ENCODE peak calls at places on chromosomes 1 and 21, in six cellular contexts. One of them, this sample, is unnamed.

GRCh38 chr1:241774017-241774416 is 74.0 kb upstream of the EXO1 start:
- DNase-seq in NCI-H1105: no peak
- DNase-seq in HepG2: no peak
- DNase-seq in stimulated activated CD8-positive, alpha-beta memory T cell treated with anti-CD3 and anti-CD28 coated beads, Interleukin-15, amount 100 ng/mL, for 1 hour: no peak
- DNase-seq in Caki2: no peak
- DNase-seq in ELF-1: no peak
- DNase-seq in this sample: no peak

GRCh38 chr1:11882814-11883538 is 24.2 kb upstream of the NPPB start:
- DNase-seq in NCI-H1105: no peak
- DNase-seq in HepG2: peak
- DNase-seq in stimulated activated CD8-positive, alpha-beta memory T cell treated with anti-CD3 and anti-CD28 coated beads, Interleukin-15, amount 100 ng/mL, for 1 hour: no peak
- DNase-seq in Caki2: no peak
- DNase-seq in ELF-1: peak
- DNase-seq in this sample: no peak

GRCh38 chr1:230352537-230352936 is 73.6 kb downstream of the PGBD5 start:
- DNase-seq in NCI-H1105: no peak
- DNase-seq in HepG2: no peak
- DNase-seq in stimulated activated CD8-positive, alpha-beta memory T cell treated with anti-CD3 and anti-CD28 coated beads, Interleukin-15, amount 100 ng/mL, for 1 hour: no peak
- DNase-seq in Caki2: no peak
- DNase-seq in ELF-1: no peak
- DNase-seq in this sample: no peak

GRCh38 chr1:2101531-2101930 is 51.3 kb downstream of the PRKCZ start:
- DNase-seq in NCI-H1105: no peak
- DNase-seq in HepG2: no peak
- DNase-seq in stimulated activated CD8-positive, alpha-beta memory T cell treated with anti-CD3 and anti-CD28 coated beads, Interleukin-15, amount 100 ng/mL, for 1 hour: no peak
- DNase-seq in Caki2: no peak
- DNase-seq in ELF-1: no peak
- DNase-seq in this sample: no peak

GRCh38 chr1:67626495-67627235 is 58.3 kb upstream of the GADD45A start:
- DNase-seq in NCI-H1105: no peak
- DNase-seq in HepG2: no peak
- DNase-seq in stimulated activated CD8-positive, alpha-beta memory T cell treated with anti-CD3 and anti-CD28 coated beads, Interleukin-15, amount 100 ng/mL, for 1 hour: no peak
- DNase-seq in Caki2: peak
- DNase-seq in ELF-1: no peak
- DNase-seq in this sample: no peak

GRCh38 chr1:246631426-246631825 is 65.2 kb downstream of the CNST start:
- DNase-seq in NCI-H1105: no peak
- DNase-seq in HepG2: no peak
- DNase-seq in stimulated activated CD8-positive, alpha-beta memory T cell treated with anti-CD3 and anti-CD28 coated beads, Interleukin-15, amount 100 ng/mL, for 1 hour: no peak
- DNase-seq in Caki2: no peak
- DNase-seq in ELF-1: no peak
- DNase-seq in this sample: no peak

GRCh38 chr1:229070168-229070567 is 200.7 kb upstream of the RAB4A start:
- DNase-seq in NCI-H1105: peak
- DNase-seq in HepG2: no peak
- DNase-seq in stimulated activated CD8-positive, alpha-beta memory T cell treated with anti-CD3 and anti-CD28 coated beads, Interleukin-15, amount 100 ng/mL, for 1 hour: no peak
- DNase-seq in Caki2: no peak
- DNase-seq in ELF-1: no peak
- DNase-seq in this sample: no peak

GRCh38 chr1:165456114-165456513 is 11.2 kb upstream of the RXRG start:
- DNase-seq in NCI-H1105: no peak
- DNase-seq in HepG2: no peak
- DNase-seq in stimulated activated CD8-positive, alpha-beta memory T cell treated with anti-CD3 and anti-CD28 coated beads, Interleukin-15, amount 100 ng/mL, for 1 hour: no peak
- DNase-seq in Caki2: no peak
- DNase-seq in ELF-1: no peak
- DNase-seq in this sample: no peak

GRCh38 chr1:150548632-150549495 is at the start of gene ADAMTSL4:
- DNase-seq in NCI-H1105: peak
- DNase-seq in HepG2: no peak
- DNase-seq in stimulated activated CD8-positive, alpha-beta memory T cell treated with anti-CD3 and anti-CD28 coated beads, Interleukin-15, amount 100 ng/mL, for 1 hour: no peak
- DNase-seq in Caki2: peak
- DNase-seq in ELF-1: peak
- DNase-seq in this sample: peak

GRCh38 chr1:29896300-29896699 is 660.0 kb downstream of the PTPRU start:
- DNase-seq in NCI-H1105: no peak
- DNase-seq in HepG2: no peak
- DNase-seq in stimulated activated CD8-positive, alpha-beta memory T cell treated with anti-CD3 and anti-CD28 coated beads, Interleukin-15, amount 100 ng/mL, for 1 hour: no peak
- DNase-seq in Caki2: no peak
- DNase-seq in ELF-1: no peak
- DNase-seq in this sample: no peak

GRCh38 chr1:18632711-18633427 is 2.2 kb downstream of the PAX7 start:
- DNase-seq in NCI-H1105: peak
- DNase-seq in HepG2: no peak
- DNase-seq in stimulated activated CD8-positive, alpha-beta memory T cell treated with anti-CD3 and anti-CD28 coated beads, Interleukin-15, amount 100 ng/mL, for 1 hour: no peak
- DNase-seq in Caki2: no peak
- DNase-seq in ELF-1: peak
- DNase-seq in this sample: no peak

GRCh38 chr1:119968068-119968492 is 71.8 kb upstream of the ADAM30 start:
- DNase-seq in NCI-H1105: peak
- DNase-seq in HepG2: peak
- DNase-seq in stimulated activated CD8-positive, alpha-beta memory T cell treated with anti-CD3 and anti-CD28 coated beads, Interleukin-15, amount 100 ng/mL, for 1 hour: peak
- DNase-seq in Caki2: peak
- DNase-seq in ELF-1: peak
- DNase-seq in this sample: peak

GRCh38 chr1:46489638-46490602 is at the start of gene DMBX1:
- DNase-seq in NCI-H1105: peak
- DNase-seq in HepG2: no peak
- DNase-seq in stimulated activated CD8-positive, alpha-beta memory T cell treated with anti-CD3 and anti-CD28 coated beads, Interleukin-15, amount 100 ng/mL, for 1 hour: no peak
- DNase-seq in Caki2: peak
- DNase-seq in ELF-1: peak
- DNase-seq in this sample: no peak

GRCh38 chr21:14482165-14482564 is 64.0 kb downstream of the SAMSN1 start:
- DNase-seq in NCI-H1105: no peak
- DNase-seq in HepG2: no peak
- DNase-seq in stimulated activated CD8-positive, alpha-beta memory T cell treated with anti-CD3 and anti-CD28 coated beads, Interleukin-15, amount 100 ng/mL, for 1 hour: no peak
- DNase-seq in Caki2: no peak
- DNase-seq in ELF-1: no peak
- DNase-seq in this sample: no peak

GRCh38 chr1:33181038-33181861 is 593 bp downstream of the TRIM62 start:
- DNase-seq in NCI-H1105: peak
- DNase-seq in HepG2: no peak
- DNase-seq in stimulated activated CD8-positive, alpha-beta memory T cell treated with anti-CD3 and anti-CD28 coated beads, Interleukin-15, amount 100 ng/mL, for 1 hour: peak
- DNase-seq in Caki2: no peak
- DNase-seq in ELF-1: peak
- DNase-seq in this sample: peak

GRCh38 chr1:32055426-32055825 is 17.3 kb upstream of the TMEM39B start:
- DNase-seq in NCI-H1105: no peak
- DNase-seq in HepG2: no peak
- DNase-seq in stimulated activated CD8-positive, alpha-beta memory T cell treated with anti-CD3 and anti-CD28 coated beads, Interleukin-15, amount 100 ng/mL, for 1 hour: no peak
- DNase-seq in Caki2: no peak
- DNase-seq in ELF-1: no peak
- DNase-seq in this sample: no peak

GRCh38 chr1:59077739-59078503 is 219.0 kb upstream of the FGGY start:
- DNase-seq in NCI-H1105: peak
- DNase-seq in HepG2: no peak
- DNase-seq in stimulated activated CD8-positive, alpha-beta memory T cell treated with anti-CD3 and anti-CD28 coated beads, Interleukin-15, amount 100 ng/mL, for 1 hour: no peak
- DNase-seq in Caki2: no peak
- DNase-seq in ELF-1: peak
- DNase-seq in this sample: peak

GRCh38 chr1:220368352-220369265 is 96.4 kb upstream of the RAB3GAP2 start:
- DNase-seq in NCI-H1105: no peak
- DNase-seq in HepG2: no peak
- DNase-seq in stimulated activated CD8-positive, alpha-beta memory T cell treated with anti-CD3 and anti-CD28 coated beads, Interleukin-15, amount 100 ng/mL, for 1 hour: no peak
- DNase-seq in Caki2: no peak
- DNase-seq in ELF-1: peak
- DNase-seq in this sample: no peak

GRCh38 chr1:93222987-93223675 is 42.6 kb downstream of the CCDC18 start:
- DNase-seq in NCI-H1105: no peak
- DNase-seq in HepG2: no peak
- DNase-seq in stimulated activated CD8-positive, alpha-beta memory T cell treated with anti-CD3 and anti-CD28 coated beads, Interleukin-15, amount 100 ng/mL, for 1 hour: no peak
- DNase-seq in Caki2: no peak
- DNase-seq in ELF-1: no peak
- DNase-seq in this sample: no peak

GRCh38 chr1:203304391-203304918 is 864 bp upstream of the BTG2 start:
- DNase-seq in NCI-H1105: no peak
- DNase-seq in HepG2: no peak
- DNase-seq in stimulated activated CD8-positive, alpha-beta memory T cell treated with anti-CD3 and anti-CD28 coated beads, Interleukin-15, amount 100 ng/mL, for 1 hour: no peak
- DNase-seq in Caki2: no peak
- DNase-seq in ELF-1: no peak
- DNase-seq in this sample: no peak

GRCh38 chr21:36211660-36212512 is 55.3 kb downstream of the DOP1B start:
- DNase-seq in NCI-H1105: no peak
- DNase-seq in HepG2: no peak
- DNase-seq in stimulated activated CD8-positive, alpha-beta memory T cell treated with anti-CD3 and anti-CD28 coated beads, Interleukin-15, amount 100 ng/mL, for 1 hour: no peak
- DNase-seq in Caki2: peak
- DNase-seq in ELF-1: no peak
- DNase-seq in this sample: no peak

GRCh38 chr1:4161271-4162006 is 261.4 kb upstream of the C1orf174 start:
- DNase-seq in NCI-H1105: peak
- DNase-seq in HepG2: no peak
- DNase-seq in stimulated activated CD8-positive, alpha-beta memory T cell treated with anti-CD3 and anti-CD28 coated beads, Interleukin-15, amount 100 ng/mL, for 1 hour: no peak
- DNase-seq in Caki2: no peak
- DNase-seq in ELF-1: no peak
- DNase-seq in this sample: no peak

GRCh38 chr1:6922096-6922931 is 137.1 kb downstream of the CAMTA1 start:
- DNase-seq in NCI-H1105: no peak
- DNase-seq in HepG2: no peak
- DNase-seq in stimulated activated CD8-positive, alpha-beta memory T cell treated with anti-CD3 and anti-CD28 coated beads, Interleukin-15, amount 100 ng/mL, for 1 hour: no peak
- DNase-seq in Caki2: no peak
- DNase-seq in ELF-1: peak
- DNase-seq in this sample: no peak

GRCh38 chr1:5312870-5313269 is 658.5 kb downstream of the AJAP1 start:
- DNase-seq in NCI-H1105: no peak
- DNase-seq in HepG2: no peak
- DNase-seq in stimulated activated CD8-positive, alpha-beta memory T cell treated with anti-CD3 and anti-CD28 coated beads, Interleukin-15, amount 100 ng/mL, for 1 hour: no peak
- DNase-seq in Caki2: no peak
- DNase-seq in ELF-1: no peak
- DNase-seq in this sample: no peak

GRCh38 chr1:65691152-65691900 is 101.4 kb upstream of the PDE4B start:
- DNase-seq in NCI-H1105: no peak
- DNase-seq in HepG2: no peak
- DNase-seq in stimulated activated CD8-positive, alpha-beta memory T cell treated with anti-CD3 and anti-CD28 coated beads, Interleukin-15, amount 100 ng/mL, for 1 hour: no peak
- DNase-seq in Caki2: no peak
- DNase-seq in ELF-1: no peak
- DNase-seq in this sample: no peak

GRCh38 chr1:192901500-192901899 is 92.7 kb downstream of the RGS2 start:
- DNase-seq in NCI-H1105: no peak
- DNase-seq in HepG2: no peak
- DNase-seq in stimulated activated CD8-positive, alpha-beta memory T cell treated with anti-CD3 and anti-CD28 coated beads, Interleukin-15, amount 100 ng/mL, for 1 hour: no peak
- DNase-seq in Caki2: no peak
- DNase-seq in ELF-1: no peak
- DNase-seq in this sample: no peak

GRCh38 chr1:33876970-33877680 is 13.2 kb downstream of the HMGB4 start:
- DNase-seq in NCI-H1105: no peak
- DNase-seq in HepG2: no peak
- DNase-seq in stimulated activated CD8-positive, alpha-beta memory T cell treated with anti-CD3 and anti-CD28 coated beads, Interleukin-15, amount 100 ng/mL, for 1 hour: no peak
- DNase-seq in Caki2: no peak
- DNase-seq in ELF-1: no peak
- DNase-seq in this sample: no peak

GRCh38 chr21:43608225-43608624 is 51.1 kb downstream of the HSF2BP start:
- DNase-seq in NCI-H1105: no peak
- DNase-seq in HepG2: no peak
- DNase-seq in stimulated activated CD8-positive, alpha-beta memory T cell treated with anti-CD3 and anti-CD28 coated beads, Interleukin-15, amount 100 ng/mL, for 1 hour: no peak
- DNase-seq in Caki2: no peak
- DNase-seq in ELF-1: no peak
- DNase-seq in this sample: no peak

GRCh38 chr1:7553042-7553690 is 217.9 kb upstream of the VAMP3 start:
- DNase-seq in NCI-H1105: no peak
- DNase-seq in HepG2: no peak
- DNase-seq in stimulated activated CD8-positive, alpha-beta memory T cell treated with anti-CD3 and anti-CD28 coated beads, Interleukin-15, amount 100 ng/mL, for 1 hour: no peak
- DNase-seq in Caki2: peak
- DNase-seq in ELF-1: no peak
- DNase-seq in this sample: no peak

GRCh38 chr1:205041998-205042910 is 758 bp upstream of the CNTN2 start:
- DNase-seq in NCI-H1105: no peak
- DNase-seq in HepG2: no peak
- DNase-seq in stimulated activated CD8-positive, alpha-beta memory T cell treated with anti-CD3 and anti-CD28 coated beads, Interleukin-15, amount 100 ng/mL, for 1 hour: no peak
- DNase-seq in Caki2: no peak
- DNase-seq in ELF-1: no peak
- DNase-seq in this sample: no peak

GRCh38 chr1:25072461-25072860 is 142.4 kb upstream of the RUNX3 start:
- DNase-seq in NCI-H1105: no peak
- DNase-seq in HepG2: no peak
- DNase-seq in stimulated activated CD8-positive, alpha-beta memory T cell treated with anti-CD3 and anti-CD28 coated beads, Interleukin-15, amount 100 ng/mL, for 1 hour: no peak
- DNase-seq in Caki2: no peak
- DNase-seq in ELF-1: no peak
- DNase-seq in this sample: no peak

GRCh38 chr21:45640888-45641479 is 2.5 kb upstream of the PCBP3 start:
- DNase-seq in NCI-H1105: no peak
- DNase-seq in HepG2: no peak
- DNase-seq in stimulated activated CD8-positive, alpha-beta memory T cell treated with anti-CD3 and anti-CD28 coated beads, Interleukin-15, amount 100 ng/mL, for 1 hour: no peak
- DNase-seq in Caki2: no peak
- DNase-seq in ELF-1: peak
- DNase-seq in this sample: no peak

GRCh38 chr1:207826557-207827487 is 75.0 kb downstream of the CD46 start:
- DNase-seq in NCI-H1105: no peak
- DNase-seq in HepG2: peak
- DNase-seq in stimulated activated CD8-positive, alpha-beta memory T cell treated with anti-CD3 and anti-CD28 coated beads, Interleukin-15, amount 100 ng/mL, for 1 hour: no peak
- DNase-seq in Caki2: peak
- DNase-seq in ELF-1: peak
- DNase-seq in this sample: no peak